ENCODE peak calls at places on chromosomes 16 and 17, in four cellular contexts. L, V, H and I are unnamed samples.

GRCh38 chr16:714558-715447 is at the start of gene METRN:
- DNase-seq in H (peak; percentile 90), L (peak; percentile 96), V (no peak), I (peak; percentile 95)

GRCh38 chr17:42183741-42184711 is 1.2 kb downstream of the HCRT start:
- DNase-seq in L (peak; percentile 89), V (peak; percentile 21), H (no peak), I (peak; percentile 84)

GRCh38 chr16:14181371-14182050 is 110.4 kb downstream of the MRTFB start:
- DNase-seq in V (peak; percentile 32), L (no peak), H (no peak), I (no peak)

GRCh38 chr16:66894948-66895696 is 14.8 kb downstream of the PDP2 start:
- DNase-seq in V (no peak), H (no peak), L (peak; percentile 78), I (peak; percentile 73)

GRCh38 chr17:46264456-46265198 is 30.3 kb upstream of the LRRC37A start:
- DNase-seq in L (no peak), V (peak; percentile 66), H (no peak), I (no peak)

GRCh38 chr17:38751144-38751802 is 1.3 kb upstream of the PSMB3 start:
- DNase-seq in L (no peak), V (no peak), H (no peak), I (no peak)

GRCh38 chr17:22669721-22670120 is 977.4 kb downstream of the KCNJ18 start:
- DNase-seq in H (no peak), L (no peak), V (no peak), I (no peak)

GRCh38 chr16:64122177-64122576 is 999.7 kb downstream of the CDH11 start:
- DNase-seq in V (no peak), H (no peak), L (no peak), I (no peak)

GRCh38 chr17:32102697-32103096 is 39.6 kb upstream of the RHOT1 start:
- DNase-seq in H (no peak), V (no peak), L (no peak), I (no peak)

GRCh38 chr16:17412221-17412620 is 58.5 kb downstream of the XYLT1 start:
- DNase-seq in H (no peak), L (no peak), V (no peak), I (no peak)

GRCh38 chr16:66562409-66562808 is 3.8 kb upstream of the CMTM1 start:
- DNase-seq in L (no peak), V (no peak), H (no peak), I (no peak)

GRCh38 chr17:82375359-82376041 is 3.9 kb downstream of the UTS2R start:
- DNase-seq in L (peak; percentile 42), H (no peak), V (no peak), I (peak; percentile 22)

GRCh38 chr16:28237754-28238357 is 26.1 kb upstream of the XPO6 start:
- DNase-seq in H (no peak), L (no peak), V (no peak), I (no peak)

GRCh38 chr16:31455601-31456314 is 3.5 kb upstream of the ARMC5 start:
- DNase-seq in L (peak; percentile 48), H (no peak), V (no peak), I (no peak)

GRCh38 chr16:26717826-26718225 is 348.9 kb upstream of the C16orf82 start:
- DNase-seq in L (no peak), V (no peak), H (peak; percentile 32), I (no peak)

GRCh38 chr16:72295914-72296313 is 124.0 kb upstream of the PMFBP1 start:
- DNase-seq in L (no peak), H (no peak), V (no peak), I (no peak)

GRCh38 chr16:88971371-88972097 is 5.5 kb downstream of the CBFA2T3 start:
- DNase-seq in L (peak; percentile 46), V (no peak), H (no peak), I (peak; percentile 51)

GRCh38 chr17:77211681-77212080 is 70.9 kb downstream of the SEC14L1 start:
- DNase-seq in L (peak; percentile 28), V (no peak), H (no peak), I (no peak)

GRCh38 chr16:89357460-89357859 is 132.9 kb downstream of the ANKRD11 start:
- DNase-seq in V (no peak), L (peak; percentile 80), H (no peak), I (peak; percentile 55)

GRCh38 chr16:70253291-70254094 is 1.8 kb upstream of the EXOSC6 start:
- DNase-seq in L (peak; percentile 47), V (no peak), H (peak; percentile 54), I (no peak)

GRCh38 chr16:10368984-10369551 is 16.8 kb upstream of the ATF7IP2 start:
- DNase-seq in V (no peak), H (no peak), L (no peak), I (no peak)

GRCh38 chr16:3938843-3939624 is 58.5 kb upstream of the CREBBP start:
- DNase-seq in H (no peak), L (peak; percentile 78), V (peak; percentile 77), I (no peak)

GRCh38 chr17:48510761-48511604 is 19.8 kb downstream of the HOXB1 start:
- DNase-seq in V (no peak), L (no peak), H (no peak), I (no peak)

GRCh38 chr17:57853695-57854094 is 3.9 kb upstream of the MRPS23 start:
- DNase-seq in L (peak; percentile 91), H (no peak), V (no peak), I (no peak)

GRCh38 chr17:45370949-45371413 is 54.2 kb upstream of the MAP3K14 start:
- DNase-seq in H (no peak), V (no peak), L (no peak), I (no peak)

GRCh38 chr16:16907089-16907488 is 528.1 kb downstream of the NPIPA7 start:
- DNase-seq in H (no peak), V (no peak), L (no peak), I (no peak)

GRCh38 chr17:65876985-65877384 is 314.9 kb downstream of the CEP112 start:
- DNase-seq in L (no peak), H (no peak), V (no peak), I (no peak)

GRCh38 chr16:83113317-83113716 is 486.5 kb downstream of the CDH13 start:
- DNase-seq in V (no peak), H (no peak), L (no peak), I (no peak)

GRCh38 chr16:85659336-85659735 is 29.4 kb downstream of the GINS2 start:
- DNase-seq in H (no peak), V (no peak), L (peak; percentile 35), I (peak; percentile 19)

GRCh38 chr16:85658504-85659326 is 30.0 kb downstream of the GINS2 start:
- DNase-seq in V (no peak), L (peak; percentile 53), H (no peak), I (peak; percentile 51)

GRCh38 chr16:85657996-85658395 is 30.8 kb downstream of the GINS2 start:
- DNase-seq in H (no peak), V (no peak), L (peak; percentile 30), I (peak; percentile 11)

GRCh38 chr16:85661131-85662035 is 27.4 kb downstream of the GINS2 start:
- DNase-seq in L (no peak), V (no peak), H (no peak), I (peak; percentile 27)

GRCh38 chr16:85659805-85660511 is 28.8 kb downstream of the GINS2 start:
- DNase-seq in L (peak; percentile 89), V (no peak), H (no peak), I (peak; percentile 72)
- TF ChIP-seq CTCF in L (peak; percentile 90), V (peak; percentile 90), H (peak; percentile 92), I (peak; percentile 97)

GRCh38 chr17:18363021-18363941 is at the start of gene SHMT1:
- DNase-seq in L (peak; percentile 97), H (peak; percentile 95), V (peak; percentile 41), I (peak; percentile 96)

GRCh38 chr17:18362509-18363020 is 785 bp downstream of the SHMT1 start:
- DNase-seq in L (peak; percentile 90), V (no peak), H (peak; percentile 71), I (peak; percentile 61)

GRCh38 chr17:18360518-18360917 is 2.8 kb downstream of the SHMT1 start:
- DNase-seq in V (no peak), L (no peak), H (no peak), I (no peak)

GRCh38 chr17:18364166-18364565 is 816 bp upstream of the SHMT1 start:
- DNase-seq in H (no peak), L (no peak), V (no peak), I (no peak)

DNA sequence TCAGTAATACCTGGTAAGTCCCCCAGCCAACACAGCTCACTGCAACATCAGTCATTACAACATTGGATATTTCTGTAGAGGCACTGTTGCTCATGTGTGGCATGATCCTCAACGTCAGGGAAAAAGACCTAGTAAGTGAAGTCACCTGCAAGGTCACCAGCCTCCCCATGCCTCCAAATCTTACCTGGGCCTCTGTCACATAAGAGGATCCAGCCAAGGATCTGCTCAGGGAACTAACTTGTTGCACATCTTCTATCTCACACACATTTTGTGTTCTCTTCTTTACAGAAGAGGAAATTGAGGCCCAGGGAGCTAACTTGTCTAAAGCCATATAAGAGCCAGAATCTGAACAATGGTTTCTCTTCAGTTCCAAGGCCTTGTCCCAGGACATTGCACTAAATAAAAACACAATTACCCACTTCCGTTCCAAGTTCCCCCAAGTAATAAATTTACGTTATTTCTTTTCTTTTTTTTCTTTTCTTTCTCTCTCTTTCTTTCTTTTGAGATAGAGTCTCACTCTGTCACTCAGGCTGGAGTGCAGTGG is 1.4 kb downstream of the SHMT1 start:
- DNase-seq in V (no peak), H (no peak), L (no peak), I (no peak)
- H3K4me3 ChIP-seq in V (no peak overlapping the region), H (no peak overlapping the region), L (peak overlapping the region; percentile 81), I (peak overlapping the region; percentile 78)

GRCh38 chr17:16617481-16618060 is 36.1 kb downstream of the ZNF624 start:
- DNase-seq in V (no peak), L (no peak), H (no peak), I (no peak)

GRCh38 chr17:16622540-16623277 is 30.9 kb downstream of the ZNF624 start:
- DNase-seq in V (no peak), L (no peak), H (no peak), I (no peak)

DNA sequence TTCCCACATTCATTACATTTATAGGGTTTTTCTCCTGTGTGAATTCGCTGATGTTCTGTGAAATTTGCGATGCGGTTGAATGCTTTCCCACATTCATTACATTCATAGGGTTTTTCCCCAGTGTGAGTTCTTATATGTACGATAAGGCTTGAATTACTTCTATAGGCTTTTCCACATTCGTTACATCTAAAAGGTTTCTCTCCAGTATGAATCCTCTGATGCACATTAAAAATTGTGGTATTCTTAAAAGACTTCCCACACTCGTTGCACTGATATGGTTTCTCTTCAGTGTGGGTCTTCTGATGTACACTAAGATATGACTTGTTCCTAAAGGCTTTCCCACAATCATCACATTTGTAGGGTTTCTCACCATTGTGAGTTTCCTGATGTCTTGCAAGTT is 30.4 kb downstream of the ZNF624 start:
- DNase-seq in V (no peak), H (no peak), L (no peak), I (no peak)
- H3K9me3 ChIP-seq in V (peaks cover 41% of the 10 kb centered on the region), H (peaks cover 19% of the 10 kb centered on the region), L (peaks cover 84% of the 10 kb centered on the region), I (peaks cover 7% of the 10 kb centered on the region)

DNA sequence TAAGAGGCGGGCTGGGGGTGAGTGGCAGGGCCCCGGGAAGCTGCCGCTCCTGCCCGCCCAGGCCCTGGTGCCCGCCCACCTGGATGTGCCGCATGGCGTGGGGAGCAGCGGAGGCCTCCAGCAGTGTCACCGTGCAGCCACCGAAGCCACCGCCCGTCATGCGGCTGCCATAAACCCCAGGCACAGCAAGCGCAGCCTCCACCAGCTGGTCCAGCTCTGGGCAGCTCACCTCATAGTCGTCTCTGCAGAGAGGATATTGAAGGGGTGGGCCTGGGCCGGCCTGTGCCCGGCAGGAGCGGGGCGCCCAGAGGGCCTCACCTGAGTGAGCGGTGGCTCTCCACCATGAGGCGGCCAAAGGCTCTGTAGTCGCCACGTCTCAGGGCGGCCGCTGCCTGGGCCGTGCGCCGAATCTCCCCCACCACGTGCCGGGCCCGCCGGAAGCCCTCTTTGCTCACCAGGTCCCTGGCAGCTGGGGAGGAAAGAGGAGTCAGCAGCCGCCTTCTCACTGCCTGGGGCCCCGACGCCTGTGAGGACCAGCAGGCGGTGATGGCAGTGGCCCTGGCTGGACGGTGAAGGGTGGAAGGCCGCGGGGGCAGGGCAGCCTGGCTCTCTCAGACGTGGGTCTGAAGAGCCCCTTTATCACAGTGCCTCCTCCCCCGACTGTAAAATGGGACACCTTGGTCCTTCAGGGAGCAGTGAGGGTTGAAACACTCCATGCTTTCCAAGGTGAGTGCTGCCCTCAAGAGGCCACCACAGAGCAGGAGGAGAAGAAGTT is 6.7 kb downstream of the GALK1 start:
- DNase-seq in L (peak; percentile 45), H (no peak), V (no peak), I (peak; percentile 53)
- TF ChIP-seq CTCF in L (no peak), H (no peak), V (peak; percentile 30), I (no peak)